ENCODE peak calls at places on chromosomes 13 and 19, in six cellular contexts. D, P, T, O, H and Y are unnamed samples.

GRCh38 chr19:6744381-6745288 is 5.2 kb downstream of the TRIP10 start:
- DNase-seq in D (no peak), P (no peak), T (no peak), O (peak), H (peak), Y (peak)

GRCh38 chr19:42351079-42351735 is 25.8 kb downstream of the MEGF8 start:
- DNase-seq in D (no peak), P (no peak), T (no peak), O (no peak), H (no peak), Y (no peak)

GRCh38 chr19:35908977-35909683 is 1.0 kb upstream of the TYROBP start:
- DNase-seq in D (no peak), P (peak), T (peak), O (no peak), H (peak), Y (peak)

GRCh38 chr13:21686761-21687391 is 16.0 kb downstream of the FGF9 start:
- DNase-seq in D (no peak), P (no peak), T (peak), O (no peak), H (no peak), Y (peak)

GRCh38 chr13:72696590-72696989 is 30.8 kb downstream of the MZT1 start:
- DNase-seq in D (no peak), P (no peak), T (no peak), O (peak), H (no peak), Y (no peak)

GRCh38 chr13:30473675-30474074 is 7.9 kb upstream of the HMGB1 start:
- DNase-seq in D (no peak), P (no peak), T (no peak), O (no peak), H (no peak), Y (no peak)

GRCh38 chr13:51906581-51906980 is 44.8 kb downstream of the CCDC70 start:
- DNase-seq in D (no peak), P (no peak), T (no peak), O (peak), H (no peak), Y (no peak)

GRCh38 chr13:80339578-80339840 is 1.4 kb downstream of the SPRY2 start:
- DNase-seq in D (no peak), P (no peak), T (no peak), O (no peak), H (no peak), Y (peak)

GRCh38 chr13:84917252-84917878 is 881.9 kb downstream of the SLITRK6 start:
- DNase-seq in D (no peak), P (no peak), T (no peak), O (peak), H (no peak), Y (peak)

GRCh38 chr19:42251572-42251990 is 3.3 kb downstream of the ERF start:
- DNase-seq in D (no peak), P (no peak), T (no peak), O (no peak), H (peak), Y (no peak)

GRCh38 chr19:1169921-1170885 is 3.9 kb downstream of the SBNO2 start:
- DNase-seq in D (no peak), P (no peak), T (no peak), O (no peak), H (peak), Y (peak)

GRCh38 chr19:35901055-35901644 is 810 bp upstream of the NFKBID start:
- DNase-seq in D (no peak), P (no peak), T (no peak), O (no peak), H (no peak), Y (peak)

GRCh38 chr13:85255978-85256377 is 543.2 kb downstream of the SLITRK6 start:
- DNase-seq in D (no peak), P (no peak), T (no peak), O (no peak), H (no peak), Y (no peak)

GRCh38 chr19:20558011-20558410 is 7.6 kb downstream of the ZNF737 start:
- DNase-seq in D (no peak), P (peak), T (no peak), O (no peak), H (no peak), Y (no peak)

GRCh38 chr13:76503756-76504155 is 382.4 kb downstream of the KCTD12 start:
- DNase-seq in D (no peak), P (no peak), T (no peak), O (no peak), H (no peak), Y (no peak)

GRCh38 chr19:46351241-46352041 is 4.6 kb downstream of the PPP5C start:
- DNase-seq in D (no peak), P (no peak), T (peak), O (no peak), H (no peak), Y (no peak)

GRCh38 chr13:35768551-35768950 is 292.1 kb upstream of the MAB21L1 start:
- DNase-seq in D (no peak), P (no peak), T (no peak), O (no peak), H (no peak), Y (peak)

GRCh38 chr13:48580185-48580803 is 47.4 kb upstream of the RCBTB2 start:
- DNase-seq in D (peak), P (no peak), T (peak), O (peak), H (peak), Y (peak)

GRCh38 chr19:2507109-2507508 is 31.2 kb downstream of the GADD45B start:
- DNase-seq in D (no peak), P (no peak), T (no peak), O (peak), H (peak), Y (peak)

GRCh38 chr13:105925496-105925895 is 610.0 kb downstream of the EFNB2 start:
- DNase-seq in D (no peak), P (peak), T (no peak), O (no peak), H (no peak), Y (no peak)

GRCh38 chr13:24995225-24995804 is 100.6 kb upstream of the PABPC3 start:
- DNase-seq in D (no peak), P (peak), T (peak), O (peak), H (no peak), Y (peak)

GRCh38 chr13:114131581-114132418 is 623 bp downstream of the RASA3 start:
- DNase-seq in D (no peak), P (no peak), T (peak), O (no peak), H (no peak), Y (peak)